ENCODE peak calls at places on chromosomes 6 and 20, in nine cellular contexts. Z is ovary, E is endodermal cell, H is K562, Q is brain microvascular endothelial cell, V is H7, L is HAP-1, X is cardiac muscle cell, D is transverse colon. N is an unnamed sample. For H3K36me3, the result is how much of the 10 kb centered on the place peaks cover.

GRCh38 chr6:79143320-79143898 is 65.4 kb upstream of the PHIP start:
- DNase-seq in Q (no peak), V (no peak), Z (no peak), D (no peak), H (no peak), L (no peak), X (no peak), E (no peak), N (no peak)

GRCh38 chr6:21883528-21883927 is 290.0 kb downstream of the SOX4 start:
- DNase-seq in E (no peak), Z (no peak), L (no peak), X (no peak), H (no peak), D (no peak), V (no peak), Q (no peak), N (no peak)

GRCh38 chr6:166417285-166417691 is 34.5 kb upstream of the MPC1 start:
- DNase-seq in Q (no peak), E (no peak), X (no peak), Z (no peak), V (no peak), D (no peak), L (no peak), H (no peak), N (no peak)

GRCh38 chr6:132763269-132763668 is 5.6 kb upstream of the VNN2 start:
- DNase-seq in D (peak), Q (no peak), X (peak), H (no peak), V (no peak), Z (no peak), L (no peak), E (peak), N (no peak)

GRCh38 chr6:97524846-97525245 is 241.8 kb upstream of the MMS22L start:
- DNase-seq in L (peak), Z (no peak), E (peak), Q (no peak), H (no peak), D (no peak), X (no peak), V (peak), N (no peak)

GRCh38 chr6:167394330-167394729 is 69.4 kb downstream of the TTLL2 start:
- DNase-seq in Z (no peak), D (no peak), V (no peak), X (peak), L (no peak), Q (no peak), H (no peak), E (no peak), N (no peak)

GRCh38 chr6:43926644-43927524 is 156.9 kb downstream of the VEGFA start:
- DNase-seq in L (peak), Q (peak), V (peak), Z (no peak), H (peak), E (peak), X (peak), D (peak), N (peak)

GRCh38 chr6:158213925-158214674 is 46.0 kb downstream of the GTF2H5 start:
- DNase-seq in H (peak), V (peak), E (peak), X (peak), D (peak), L (peak), Z (peak), Q (peak), N (no peak)

GRCh38 chr20:49281059-49281912 is 3.4 kb upstream of the ZNFX1 start:
- DNase-seq in V (no peak), D (no peak), Q (peak), H (peak), L (peak), X (peak), Z (no peak), E (peak), N (no peak)

GRCh38 chr6:19873031-19873430 is 35.9 kb downstream of the ID4 start:
- DNase-seq in V (no peak), X (peak), E (no peak), Z (no peak), H (no peak), L (peak), D (no peak), Q (no peak), N (no peak)

DNA sequence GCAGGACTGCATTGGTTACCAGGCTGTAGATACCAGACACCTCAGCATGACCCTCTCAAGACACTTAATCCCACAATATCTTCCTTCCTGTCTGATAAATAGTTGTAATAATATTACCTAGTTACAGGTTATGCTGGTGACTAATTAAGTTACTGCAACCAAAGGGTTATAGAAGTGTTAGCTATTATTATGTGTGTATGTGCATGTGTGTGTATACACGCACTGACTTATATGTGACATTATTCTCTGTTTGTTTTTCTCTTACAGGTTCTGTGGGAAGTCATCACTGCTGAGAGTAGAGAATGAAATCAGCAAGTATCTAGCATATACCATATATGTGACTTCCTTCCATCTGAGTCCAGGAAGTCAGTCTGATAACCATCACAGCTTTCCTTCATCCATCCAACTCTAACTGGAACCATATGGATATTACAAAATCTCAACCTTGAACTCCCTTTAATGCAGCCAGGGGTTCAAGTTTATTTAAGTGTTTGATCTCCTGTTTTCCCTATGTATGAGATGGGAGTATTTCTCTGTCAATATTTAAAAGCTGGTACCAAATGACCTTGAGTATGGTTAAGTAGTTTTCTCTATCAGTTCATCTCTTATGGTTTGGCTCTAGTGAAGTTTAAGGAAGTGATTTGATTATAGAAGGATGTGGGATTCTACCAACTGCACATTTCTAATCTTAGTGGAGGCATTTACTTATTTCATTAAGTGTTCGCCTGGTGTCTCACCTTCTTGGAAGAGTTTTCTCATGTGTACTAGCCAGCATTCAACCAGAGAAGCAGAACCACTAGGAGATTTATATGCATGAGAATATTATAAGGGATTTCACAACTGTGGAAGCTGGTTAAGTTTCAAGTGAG is 313.2 kb downstream of the HIVEP2 start:
- DNase-seq in X (no peak), D (no peak), Q (no peak), Z (no peak), E (no peak), L (no peak), H (no peak), V (no peak), N (no peak)
- H3K36me3 ChIP-seq in X (under half), D (under half), Q (under half), Z (under half), E (under half), L (under half), H (under half), V (under half), N (under half)

GRCh38 chr6:6516643-6517042 is 71.9 kb upstream of the LY86 start:
- DNase-seq in E (no peak), X (no peak), Q (no peak), D (no peak), V (no peak), L (no peak), Z (no peak), H (no peak), N (no peak)

GRCh38 chr6:6518627-6519026 is 69.9 kb upstream of the LY86 start:
- DNase-seq in V (no peak), Q (no peak), X (no peak), H (no peak), D (no peak), Z (no peak), L (no peak), E (no peak), N (no peak)

GRCh38 chr6:6515691-6516607 is 72.6 kb upstream of the LY86 start:
- DNase-seq in Z (no peak), V (no peak), D (no peak), E (no peak), X (no peak), Q (no peak), H (no peak), L (no peak), N (no peak)

GRCh38 chr6:6519028-6519427 is 69.5 kb upstream of the LY86 start:
- DNase-seq in V (no peak), Z (no peak), D (no peak), H (peak), E (no peak), L (no peak), X (no peak), Q (no peak), N (no peak)

DNA sequence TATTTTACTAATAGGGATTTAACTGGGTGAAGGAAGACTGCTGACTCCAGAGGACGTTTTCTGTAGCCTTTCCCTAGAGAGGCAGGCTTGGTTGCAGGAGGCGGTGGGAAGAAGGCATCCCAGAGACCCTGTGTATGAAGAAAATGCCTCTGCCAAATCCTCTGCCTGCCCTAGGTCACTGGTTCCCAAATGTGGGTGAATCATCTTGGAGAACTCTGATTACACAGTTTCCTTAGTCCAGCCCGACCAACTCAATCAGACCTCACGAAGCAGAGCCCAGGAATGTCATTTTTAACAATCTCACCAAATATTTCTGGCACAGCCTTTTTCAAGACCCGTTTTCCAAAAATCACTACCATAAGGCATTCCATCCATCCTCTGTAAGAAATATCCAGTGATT is 71.5 kb upstream of the LY86 start:
- DNase-seq in H (no peak), E (no peak), D (no peak), X (no peak), L (no peak), Z (no peak), V (no peak), Q (no peak), N (no peak)
- H3K36me3 ChIP-seq in H (under half), E (under half), D (under half), X (under half), L (under half), Z (under half), V (under half), Q (under half), N (under half)

GRCh38 chr20:21396921-21397340 is 395 bp downstream of the NKX2-4 start:
- DNase-seq in Q (no peak), D (no peak), V (peak), H (no peak), E (peak), L (peak), Z (no peak), X (no peak), N (no peak)
- H3K36me3 ChIP-seq in Q (under half), D (under half), V (under half), H (under half), E (under half), L (under half), Z (under half), X (under half), N (under half)

GRCh38 chr20:43681468-43681942 is 14.6 kb downstream of the MYBL2 start:
- DNase-seq in H (no peak), V (peak), Z (no peak), E (no peak), Q (no peak), L (no peak), X (no peak), D (peak), N (no peak)
- H3K36me3 ChIP-seq in H (half or more), V (under half), Z (under half), E (under half), Q (under half), L (half or more), X (under half), D (under half), N (under half)

GRCh38 chr20:13790708-13791107 is 5.9 kb downstream of the NDUFAF5 start:
- DNase-seq in H (no peak), Q (no peak), L (no peak), X (no peak), E (no peak), V (no peak), D (no peak), Z (no peak), N (no peak)

GRCh38 chr20:13793001-13793400 is 8.2 kb downstream of the NDUFAF5 start:
- DNase-seq in E (no peak), Z (no peak), Q (no peak), H (no peak), D (no peak), V (no peak), X (no peak), L (no peak), N (no peak)

GRCh38 chr20:13794667-13795066 is 9.8 kb downstream of the NDUFAF5 start:
- DNase-seq in V (no peak), L (no peak), D (no peak), Z (no peak), E (no peak), H (no peak), Q (no peak), X (no peak), N (no peak)

GRCh38 chr20:13788167-13788834 is 3.5 kb downstream of the NDUFAF5 start:
- DNase-seq in Q (peak), H (peak), V (peak), L (peak), E (peak), X (peak), Z (no peak), D (peak), N (no peak)

GRCh38 chr20:13791562-13792459 is 7.0 kb downstream of the NDUFAF5 start:
- DNase-seq in E (no peak), X (no peak), V (no peak), H (no peak), Z (no peak), Q (no peak), L (no peak), D (no peak), N (no peak)
- H3K36me3 ChIP-seq in E (half or more), X (half or more), V (under half), H (half or more), Z (under half), Q (half or more), L (half or more), D (under half), N (under half)

GRCh38 chr6:152248987-152249386 is 388.2 kb downstream of the SYNE1 start:
- DNase-seq in H (no peak), X (no peak), Z (no peak), V (no peak), L (no peak), E (no peak), Q (no peak), D (no peak), N (no peak)

GRCh38 chr6:152240983-152241766 is 396.0 kb downstream of the SYNE1 start:
- DNase-seq in Z (no peak), L (no peak), E (no peak), D (no peak), H (no peak), V (no peak), X (peak), Q (no peak), N (no peak)

GRCh38 chr6:152240436-152240835 is 396.7 kb downstream of the SYNE1 start:
- DNase-seq in V (no peak), Z (no peak), H (no peak), E (no peak), X (no peak), Q (no peak), D (no peak), L (no peak), N (no peak)

GRCh38 chr6:152246554-152247337 is 390.4 kb downstream of the SYNE1 start:
- DNase-seq in Z (no peak), Q (peak), X (peak), H (no peak), D (no peak), L (no peak), E (no peak), V (no peak), N (no peak)

DNA sequence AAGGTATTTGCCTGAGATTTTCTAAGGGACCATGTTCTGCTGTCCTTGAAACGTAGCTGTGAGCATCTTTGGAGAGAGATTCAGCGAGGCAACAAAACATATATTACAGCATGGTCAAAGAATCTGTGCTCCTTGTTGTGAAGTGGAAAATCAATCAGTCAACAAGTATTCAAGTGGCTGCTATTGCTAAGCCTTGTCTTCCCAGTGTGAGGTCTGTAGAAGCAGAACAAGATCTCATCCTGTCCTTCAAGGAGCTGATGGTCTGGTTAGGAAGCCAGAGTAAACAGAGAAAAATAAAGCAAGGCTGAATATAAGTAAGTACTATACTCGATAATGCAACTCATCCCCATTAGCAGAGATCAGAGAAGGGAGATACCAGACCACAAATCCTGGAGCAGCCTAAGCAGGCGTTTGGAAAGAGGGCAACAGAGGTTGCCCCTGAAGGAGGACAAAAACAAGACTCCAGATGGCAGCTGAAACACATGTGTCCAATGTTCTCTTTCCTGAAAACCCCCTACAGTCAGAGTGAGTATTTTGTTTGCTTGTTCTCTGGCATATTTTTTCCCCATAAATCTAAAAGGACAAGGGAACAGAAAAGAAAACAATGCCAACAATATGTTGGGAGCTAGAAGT is 392.0 kb downstream of the SYNE1 start:
- DNase-seq in L (no peak), V (no peak), X (no peak), D (no peak), Z (no peak), H (no peak), E (no peak), Q (no peak), N (no peak)
- H3K36me3 ChIP-seq in L (under half), V (under half), X (under half), D (under half), Z (under half), H (under half), E (under half), Q (under half), N (under half)

DNA sequence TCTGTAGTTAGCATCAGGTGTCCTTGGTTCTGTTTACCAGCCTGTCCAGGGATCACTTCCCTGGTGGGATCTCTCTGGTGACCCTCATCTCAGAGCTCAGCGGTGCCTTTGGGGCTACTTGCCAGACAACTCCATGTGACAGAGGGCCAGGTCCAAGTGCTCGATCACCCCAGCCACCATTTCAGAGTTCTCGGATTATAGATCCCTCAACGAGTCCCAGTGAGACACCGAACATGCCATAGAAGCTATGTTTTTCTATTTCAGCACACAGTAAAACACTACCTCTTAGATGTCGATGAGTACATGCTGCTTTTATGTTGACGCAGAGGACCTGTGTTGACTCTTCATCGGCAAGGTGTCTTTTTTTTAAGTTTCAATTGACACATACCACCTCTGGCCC is 170.1 kb upstream of the AKAP12 start:
- DNase-seq in H (no peak), E (no peak), D (no peak), Q (no peak), L (no peak), X (no peak), V (no peak), Z (no peak), N (no peak)
- H3K36me3 ChIP-seq in H (under half), E (half or more), D (under half), Q (under half), L (under half), X (under half), V (under half), Z (under half), N (under half)

DNA sequence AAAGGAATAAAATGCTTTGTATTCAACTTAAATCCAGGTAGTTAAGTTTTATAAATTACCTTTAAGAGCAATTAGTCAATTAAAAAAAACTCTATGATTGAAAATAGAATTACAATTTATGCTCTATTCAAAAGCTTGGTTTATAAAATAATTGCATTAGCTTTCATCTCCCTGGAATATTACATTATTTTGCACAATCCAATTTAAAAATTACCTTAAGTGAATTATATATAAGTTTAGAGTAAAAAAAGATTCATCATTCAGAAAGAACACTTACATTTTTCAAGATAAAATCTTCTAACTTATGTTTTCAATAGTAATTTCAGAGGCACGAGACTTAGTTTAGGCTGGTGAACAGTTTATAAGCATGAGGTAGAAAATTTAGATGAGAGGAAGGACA is 14.9 kb downstream of the SSR1 start:
- DNase-seq in L (no peak), H (no peak), D (no peak), E (no peak), V (no peak), Q (no peak), Z (no peak), X (no peak), N (no peak)
- H3K36me3 ChIP-seq in L (half or more), H (half or more), D (under half), E (half or more), V (under half), Q (half or more), Z (under half), X (half or more), N (under half)

GRCh38 chr6:11194399-11195274 is 37.8 kb downstream of the NEDD9 start:
- DNase-seq in Q (peak), E (peak), L (peak), X (peak), V (no peak), Z (no peak), D (no peak), H (no peak), N (no peak)
- H3K36me3 ChIP-seq in Q (under half), E (half or more), L (under half), X (under half), V (under half), Z (under half), D (under half), H (under half), N (under half)